ENCODE peak calls at places on chromosomes 13 and 19, in nine cellular contexts. One of them, this sample, is unnamed.

GRCh38 chr13:37453246-37453645 is 145.3 kb downstream of the POSTN start:
- DNase-seq in GM23338: no peak
- DNase-seq in hepatocyte: no peak
- DNase-seq in MM.1S: no peak
- DNase-seq in PC-3: no peak
- DNase-seq in neural progenitor cell: no peak
- DNase-seq in OCI-LY7: no peak
- DNase-seq in HCT116: no peak
- DNase-seq in SK-N-SH: no peak
- DNase-seq in this sample: peak; percentile 41

GRCh38 chr19:17931532-17932191 is 1.2 kb upstream of the CCDC124 start:
- DNase-seq in HCT116: no peak
- DNase-seq in OCI-LY7: no peak
- DNase-seq in MM.1S: no peak
- DNase-seq in GM23338: peak; percentile 94
- DNase-seq in SK-N-SH: no peak
- DNase-seq in hepatocyte: peak; percentile 53
- DNase-seq in neural progenitor cell: peak; percentile 86
- DNase-seq in PC-3: no peak
- DNase-seq in this sample: no peak

GRCh38 chr13:43537124-43537523 is 249.6 kb downstream of the ENOX1 start:
- DNase-seq in SK-N-SH: peak; percentile 34
- DNase-seq in OCI-LY7: no peak
- DNase-seq in neural progenitor cell: no peak
- DNase-seq in HCT116: no peak
- DNase-seq in MM.1S: no peak
- DNase-seq in hepatocyte: no peak
- DNase-seq in GM23338: no peak
- DNase-seq in PC-3: no peak
- DNase-seq in this sample: peak; percentile 47

GRCh38 chr19:50475736-50476223 is 527 bp upstream of the EMC10 start:
- DNase-seq in HCT116: no peak
- DNase-seq in neural progenitor cell: no peak
- DNase-seq in hepatocyte: no peak
- DNase-seq in MM.1S: no peak
- DNase-seq in GM23338: no peak
- DNase-seq in OCI-LY7: no peak
- DNase-seq in SK-N-SH: no peak
- DNase-seq in PC-3: no peak
- DNase-seq in this sample: no peak

GRCh38 chr13:79631260-79631659 is 150.3 kb downstream of the NDFIP2 start:
- DNase-seq in neural progenitor cell: no peak
- DNase-seq in PC-3: peak; percentile 95
- DNase-seq in HCT116: peak; percentile 56
- DNase-seq in MM.1S: no peak
- DNase-seq in OCI-LY7: no peak
- DNase-seq in GM23338: peak; percentile 12
- DNase-seq in SK-N-SH: no peak
- DNase-seq in hepatocyte: peak; percentile 59
- DNase-seq in this sample: peak; percentile 94

GRCh38 chr19:35123573-35123972 is 8.0 kb downstream of the FXYD3 start:
- DNase-seq in HCT116: no peak
- DNase-seq in MM.1S: no peak
- DNase-seq in SK-N-SH: no peak
- DNase-seq in PC-3: peak; percentile 81
- DNase-seq in neural progenitor cell: no peak
- DNase-seq in OCI-LY7: no peak
- DNase-seq in hepatocyte: no peak
- DNase-seq in GM23338: no peak
- DNase-seq in this sample: peak; percentile 85

GRCh38 chr13:105702441-105702840 is 833.0 kb downstream of the EFNB2 start:
- DNase-seq in GM23338: no peak
- DNase-seq in SK-N-SH: no peak
- DNase-seq in HCT116: no peak
- DNase-seq in hepatocyte: no peak
- DNase-seq in OCI-LY7: no peak
- DNase-seq in PC-3: no peak
- DNase-seq in MM.1S: no peak
- DNase-seq in neural progenitor cell: no peak
- DNase-seq in this sample: no peak

GRCh38 chr19:38142176-38143035 is 81.6 kb downstream of the DPF1 start:
- DNase-seq in hepatocyte: peak; percentile 74
- DNase-seq in OCI-LY7: peak; percentile 63
- DNase-seq in MM.1S: no peak
- DNase-seq in HCT116: no peak
- DNase-seq in SK-N-SH: peak; percentile 87
- DNase-seq in GM23338: peak; percentile 92
- DNase-seq in neural progenitor cell: peak; percentile 83
- DNase-seq in PC-3: peak; percentile 31
- DNase-seq in this sample: peak; percentile 74

GRCh38 chr13:25868483-25868882 is 183.3 kb downstream of the SHISA2 start:
- DNase-seq in neural progenitor cell: no peak
- DNase-seq in PC-3: no peak
- DNase-seq in HCT116: no peak
- DNase-seq in GM23338: no peak
- DNase-seq in SK-N-SH: no peak
- DNase-seq in OCI-LY7: no peak
- DNase-seq in hepatocyte: no peak
- DNase-seq in MM.1S: no peak
- DNase-seq in this sample: no peak

GRCh38 chr13:97879646-97880297 is 73.7 kb upstream of the IPO5 start:
- DNase-seq in MM.1S: no peak
- DNase-seq in SK-N-SH: no peak
- DNase-seq in HCT116: peak; percentile 12
- DNase-seq in hepatocyte: no peak
- DNase-seq in GM23338: peak; percentile 39
- DNase-seq in neural progenitor cell: no peak
- DNase-seq in PC-3: peak; percentile 87
- DNase-seq in OCI-LY7: no peak
- DNase-seq in this sample: peak; percentile 91

GRCh38 chr19:4139614-4140236 is 13.7 kb upstream of the CREB3L3 start:
- DNase-seq in SK-N-SH: peak; percentile 82
- DNase-seq in PC-3: peak; percentile 71
- DNase-seq in HCT116: peak; percentile 71
- DNase-seq in MM.1S: peak; percentile 76
- DNase-seq in hepatocyte: peak; percentile 77
- DNase-seq in OCI-LY7: peak; percentile 70
- DNase-seq in neural progenitor cell: peak; percentile 54
- DNase-seq in GM23338: peak; percentile 83
- DNase-seq in this sample: peak; percentile 60

GRCh38 chr19:11261902-11262839 is at the start of gene DOCK6:
- DNase-seq in MM.1S: no peak
- DNase-seq in PC-3: peak; percentile 32
- DNase-seq in SK-N-SH: peak; percentile 91
- DNase-seq in OCI-LY7: peak; percentile 68
- DNase-seq in neural progenitor cell: peak; percentile 80
- DNase-seq in GM23338: peak; percentile 71
- DNase-seq in hepatocyte: peak; percentile 76
- DNase-seq in HCT116: no peak
- DNase-seq in this sample: peak; percentile 72

GRCh38 chr19:34364830-34365462 is at the start of gene GPI:
- DNase-seq in hepatocyte: peak; percentile 81
- DNase-seq in neural progenitor cell: peak; percentile 72
- DNase-seq in MM.1S: peak; percentile 91
- DNase-seq in GM23338: peak; percentile 87
- DNase-seq in HCT116: no peak
- DNase-seq in OCI-LY7: peak; percentile 76
- DNase-seq in SK-N-SH: peak; percentile 94
- DNase-seq in PC-3: peak; percentile 42
- DNase-seq in this sample: peak; percentile 83

GRCh38 chr19:7988307-7988706 is 17.1 kb downstream of the ELAVL1 start:
- DNase-seq in PC-3: peak; percentile 80
- DNase-seq in neural progenitor cell: no peak
- DNase-seq in SK-N-SH: no peak
- DNase-seq in GM23338: no peak
- DNase-seq in MM.1S: no peak
- DNase-seq in HCT116: no peak
- DNase-seq in OCI-LY7: no peak
- DNase-seq in hepatocyte: no peak
- DNase-seq in this sample: peak; percentile 42

GRCh38 chr13:51113186-51113881 is 2.3 kb upstream of the C13orf42 start:
- DNase-seq in HCT116: no peak
- DNase-seq in MM.1S: no peak
- DNase-seq in hepatocyte: no peak
- DNase-seq in SK-N-SH: no peak
- DNase-seq in GM23338: no peak
- DNase-seq in OCI-LY7: no peak
- DNase-seq in neural progenitor cell: no peak
- DNase-seq in PC-3: no peak
- DNase-seq in this sample: no peak

DNA sequence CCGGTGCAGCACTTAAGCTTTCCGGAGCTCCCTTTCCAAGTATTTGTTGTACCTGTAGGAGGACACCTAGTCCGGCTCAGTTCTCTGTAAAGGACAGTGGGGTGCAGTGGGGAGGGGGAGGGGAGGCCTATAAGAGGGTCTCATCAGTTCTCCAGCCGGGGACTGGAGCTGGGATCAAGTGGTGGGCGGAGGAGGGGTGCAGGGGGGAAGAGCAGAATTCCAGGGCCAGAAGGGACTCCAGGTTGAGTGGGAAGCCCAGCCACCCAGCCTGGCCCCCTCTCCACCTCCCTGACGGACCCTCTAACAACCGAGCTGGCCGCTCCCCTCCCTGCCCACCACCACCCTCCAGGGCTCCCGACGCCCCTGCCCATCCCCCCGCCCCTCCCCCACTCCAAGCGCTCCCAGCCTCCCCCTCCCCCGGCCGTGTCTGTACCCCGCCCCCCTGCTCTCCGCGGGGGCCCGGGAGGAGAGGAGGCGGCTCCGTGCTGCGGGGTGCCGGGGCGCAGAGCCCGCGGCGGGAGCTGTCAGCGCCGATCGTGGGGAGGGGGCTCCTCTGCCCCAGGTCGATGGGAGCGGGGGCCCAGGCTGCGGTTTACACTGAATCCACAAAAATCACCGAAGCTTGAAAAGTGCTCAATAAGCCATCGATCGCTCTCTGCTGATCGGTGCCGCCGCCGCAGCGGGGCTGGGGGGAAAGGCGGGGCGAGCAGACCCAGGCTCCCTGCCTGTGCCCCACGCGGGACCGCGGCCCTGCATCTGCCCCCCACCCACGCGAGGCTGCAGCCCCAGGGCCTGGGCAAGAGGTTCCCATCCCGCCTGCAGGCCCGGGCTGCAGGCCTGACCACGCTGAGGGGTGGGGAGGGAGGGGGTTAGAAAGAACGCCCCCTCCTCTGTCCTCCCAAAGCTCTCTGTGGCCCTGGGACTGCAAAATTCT is 34.7 kb upstream of the ONECUT3 start:
- DNase-seq in HCT116: no peak
- DNase-seq in OCI-LY7: no peak
- DNase-seq in hepatocyte: no peak
- DNase-seq in GM23338: peak; percentile 54
- DNase-seq in SK-N-SH: peak; percentile 48
- DNase-seq in MM.1S: no peak
- DNase-seq in PC-3: no peak
- DNase-seq in neural progenitor cell: peak; percentile 56
- DNase-seq in this sample: no peak
- TF ChIP-seq EZH2phosphoT487 in HCT116: no peak
- TF ChIP-seq EZH2phosphoT487 in OCI-LY7: no peak
- TF ChIP-seq EZH2phosphoT487 in hepatocyte: no peak
- TF ChIP-seq EZH2phosphoT487 in GM23338: no peak
- TF ChIP-seq EZH2phosphoT487 in SK-N-SH: no peak
- TF ChIP-seq EZH2phosphoT487 in MM.1S: no peak
- TF ChIP-seq EZH2phosphoT487 in PC-3: no peak
- TF ChIP-seq EZH2phosphoT487 in neural progenitor cell: no peak
- TF ChIP-seq EZH2phosphoT487 in this sample: no peak

DNA sequence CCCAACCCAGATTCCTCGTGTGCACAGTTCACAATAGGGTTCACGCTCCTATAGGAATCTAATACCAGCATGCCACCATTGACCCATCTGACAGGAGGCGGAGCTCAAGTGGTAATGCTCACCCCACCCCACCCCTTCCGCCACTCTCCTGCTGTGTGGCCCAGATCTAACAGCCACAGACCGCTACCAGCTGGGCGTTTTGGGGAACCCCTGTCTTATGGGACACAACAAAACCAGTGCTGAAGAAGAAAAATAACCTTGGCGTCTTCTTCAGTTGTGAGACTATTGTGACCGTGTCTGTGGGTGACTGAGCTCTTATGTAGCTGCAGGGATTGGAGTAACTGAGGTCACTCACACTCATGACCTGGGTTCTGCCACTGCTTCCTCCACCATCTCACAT is 5.2 kb upstream of the OR10H1 start:
- DNase-seq in MM.1S: no peak
- DNase-seq in SK-N-SH: no peak
- DNase-seq in neural progenitor cell: no peak
- DNase-seq in PC-3: no peak
- DNase-seq in hepatocyte: no peak
- DNase-seq in HCT116: no peak
- DNase-seq in GM23338: no peak
- DNase-seq in OCI-LY7: no peak
- DNase-seq in this sample: no peak
- TF ChIP-seq EZH2phosphoT487 in MM.1S: no peak
- TF ChIP-seq EZH2phosphoT487 in SK-N-SH: no peak
- TF ChIP-seq EZH2phosphoT487 in neural progenitor cell: no peak
- TF ChIP-seq EZH2phosphoT487 in PC-3: no peak
- TF ChIP-seq EZH2phosphoT487 in hepatocyte: no peak
- TF ChIP-seq EZH2phosphoT487 in HCT116: no peak
- TF ChIP-seq EZH2phosphoT487 in GM23338: no peak
- TF ChIP-seq EZH2phosphoT487 in OCI-LY7: no peak
- TF ChIP-seq EZH2phosphoT487 in this sample: no peak

DNA sequence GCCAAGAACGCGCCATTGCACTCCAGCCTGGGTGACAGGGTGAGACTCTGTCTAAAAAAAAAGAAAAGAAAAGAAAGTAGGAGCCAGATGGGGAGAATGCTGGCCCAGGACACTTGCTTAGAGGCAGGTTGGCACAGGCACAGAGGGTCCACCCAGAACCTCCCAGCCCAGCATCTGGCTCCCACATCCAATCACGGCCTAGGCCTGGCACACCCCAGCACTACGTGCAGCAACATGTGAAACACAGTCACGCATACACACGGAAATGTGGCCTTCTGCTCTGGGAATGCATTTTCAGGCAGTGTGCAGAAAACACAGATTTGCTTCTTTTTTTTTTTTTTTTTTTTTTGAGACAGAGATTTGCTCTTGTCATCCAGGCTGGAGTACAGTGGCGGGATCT is 20.9 kb upstream of the FOSB start:
- DNase-seq in HCT116: no peak
- DNase-seq in hepatocyte: peak; percentile 10
- DNase-seq in neural progenitor cell: no peak
- DNase-seq in SK-N-SH: no peak
- DNase-seq in OCI-LY7: no peak
- DNase-seq in MM.1S: no peak
- DNase-seq in PC-3: no peak
- DNase-seq in GM23338: no peak
- DNase-seq in this sample: peak; percentile 65
- TF ChIP-seq EZH2phosphoT487 in HCT116: no peak
- TF ChIP-seq EZH2phosphoT487 in hepatocyte: no peak
- TF ChIP-seq EZH2phosphoT487 in neural progenitor cell: no peak
- TF ChIP-seq EZH2phosphoT487 in SK-N-SH: no peak
- TF ChIP-seq EZH2phosphoT487 in OCI-LY7: no peak
- TF ChIP-seq EZH2phosphoT487 in MM.1S: no peak
- TF ChIP-seq EZH2phosphoT487 in PC-3: no peak
- TF ChIP-seq EZH2phosphoT487 in GM23338: no peak
- TF ChIP-seq EZH2phosphoT487 in this sample: no peak

DNA sequence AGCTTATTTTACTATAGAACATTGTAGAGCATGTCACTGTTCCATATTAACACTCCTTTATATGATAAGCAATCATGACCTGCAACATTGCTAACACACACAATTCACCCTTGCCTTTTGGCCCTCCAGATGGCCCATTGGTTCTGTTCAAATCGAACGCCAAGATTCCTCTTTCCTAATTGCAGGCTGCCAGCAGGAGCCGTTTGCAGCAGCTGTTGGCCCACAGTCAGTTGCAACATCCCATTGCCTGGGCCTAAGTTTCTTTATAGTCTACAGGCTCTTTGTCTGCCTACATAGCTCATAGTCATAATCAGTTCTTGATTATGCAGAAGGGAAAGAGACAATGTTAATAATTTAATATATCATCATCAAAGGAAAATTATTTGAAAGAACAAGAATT is 37.6 kb downstream of the KCTD12 start:
- DNase-seq in neural progenitor cell: no peak
- DNase-seq in OCI-LY7: no peak
- DNase-seq in HCT116: no peak
- DNase-seq in GM23338: no peak
- DNase-seq in MM.1S: no peak
- DNase-seq in hepatocyte: no peak
- DNase-seq in PC-3: no peak
- DNase-seq in SK-N-SH: no peak
- DNase-seq in this sample: peak; percentile 54
- TF ChIP-seq EZH2phosphoT487 in neural progenitor cell: no peak
- TF ChIP-seq EZH2phosphoT487 in OCI-LY7: no peak
- TF ChIP-seq EZH2phosphoT487 in HCT116: no peak
- TF ChIP-seq EZH2phosphoT487 in GM23338: no peak
- TF ChIP-seq EZH2phosphoT487 in MM.1S: no peak
- TF ChIP-seq EZH2phosphoT487 in hepatocyte: no peak
- TF ChIP-seq EZH2phosphoT487 in PC-3: no peak
- TF ChIP-seq EZH2phosphoT487 in SK-N-SH: no peak
- TF ChIP-seq EZH2phosphoT487 in this sample: no peak